ENCODE peak calls at places on chromosomes 16 and 17, in four cellular contexts. One of them, this sample, is unnamed.
A peak's percentile ranks its signal among the peaks of the same experiment; 100 is the strongest.

GRCh38 chr17:4678448-4679026 is 25.4 kb downstream of the PELP1 start:
- DNase-seq in GM12878: no peak
- DNase-seq in HCT116: peak; percentile 61
- DNase-seq in K562: no peak
- DNase-seq in this sample: no peak

GRCh38 chr16:89922477-89922883 is 662 bp upstream of the TUBB3 start:
- DNase-seq in GM12878: no peak
- DNase-seq in HCT116: peak; percentile 82
- DNase-seq in K562: peak; percentile 53
- DNase-seq in this sample: no peak

GRCh38 chr16:2228161-2228824 is 4.9 kb downstream of the E4F1 start:
- DNase-seq in GM12878: no peak
- DNase-seq in HCT116: no peak
- DNase-seq in K562: no peak
- DNase-seq in this sample: no peak

GRCh38 chr17:50634123-50634914 is at the start of gene ABCC3:
- DNase-seq in GM12878: no peak
- DNase-seq in HCT116: no peak
- DNase-seq in K562: no peak
- DNase-seq in this sample: peak; percentile 73

GRCh38 chr17:8079291-8080207 is 8.0 kb downstream of the ALOX12B start:
- DNase-seq in GM12878: no peak
- DNase-seq in HCT116: peak; percentile 72
- DNase-seq in K562: peak; percentile 76
- DNase-seq in this sample: peak; percentile 95

GRCh38 chr17:43579570-43580140 is 33.5 kb upstream of the ETV4 start:
- DNase-seq in GM12878: no peak
- DNase-seq in HCT116: no peak
- DNase-seq in K562: no peak
- DNase-seq in this sample: no peak

GRCh38 chr17:78921437-78921971 is 3.7 kb downstream of the TIMP2 start:
- DNase-seq in GM12878: no peak
- DNase-seq in HCT116: no peak
- DNase-seq in K562: no peak
- DNase-seq in this sample: no peak

GRCh38 chr17:38844261-38844757 is 9.2 kb downstream of the RPL23 start:
- DNase-seq in GM12878: no peak
- DNase-seq in HCT116: no peak
- DNase-seq in K562: no peak
- DNase-seq in this sample: no peak

GRCh38 chr17:76027159-76027839 is at the start of gene EVPL:
- DNase-seq in GM12878: no peak
- DNase-seq in HCT116: peak; percentile 85
- DNase-seq in K562: no peak
- DNase-seq in this sample: no peak

GRCh38 chr17:63702616-63703015 is 2.7 kb upstream of the LIMD2 start:
- DNase-seq in GM12878: no peak
- DNase-seq in HCT116: no peak
- DNase-seq in K562: no peak
- DNase-seq in this sample: no peak

GRCh38 chr17:47324224-47325020 is 667 bp downstream of the EFCAB13 start:
- DNase-seq in GM12878: peak; percentile 53
- DNase-seq in HCT116: no peak
- DNase-seq in K562: no peak
- DNase-seq in this sample: no peak
- TF ChIP-seq EGR1 in GM12878: no peak
- TF ChIP-seq EGR1 in HCT116: no peak
- TF ChIP-seq EGR1 in K562: no peak
- TF ChIP-seq EGR1 in this sample: no peak

GRCh38 chr17:14803781-14804180 is 461.3 kb downstream of the PMP22 start:
- DNase-seq in GM12878: no peak
- DNase-seq in HCT116: no peak
- DNase-seq in K562: no peak
- DNase-seq in this sample: no peak

GRCh38 chr17:14808425-14808824 is 456.7 kb downstream of the PMP22 start:
- DNase-seq in GM12878: no peak
- DNase-seq in HCT116: no peak
- DNase-seq in K562: no peak
- DNase-seq in this sample: no peak

GRCh38 chr17:14805348-14805747 is 459.8 kb downstream of the PMP22 start:
- DNase-seq in GM12878: no peak
- DNase-seq in HCT116: no peak
- DNase-seq in K562: no peak
- DNase-seq in this sample: no peak
- TF ChIP-seq EGR1 in GM12878: no peak
- TF ChIP-seq EGR1 in HCT116: no peak
- TF ChIP-seq EGR1 in K562: no peak
- TF ChIP-seq EGR1 in this sample: no peak

GRCh38 chr17:49360796-49361128 is 1.3 kb downstream of the ZNF652 start:
- DNase-seq in GM12878: no peak
- DNase-seq in HCT116: no peak
- DNase-seq in K562: no peak
- DNase-seq in this sample: no peak

GRCh38 chr17:49362723-49363117 is 670 bp upstream of the ZNF652 start:
- DNase-seq in GM12878: no peak
- DNase-seq in HCT116: no peak
- DNase-seq in K562: no peak
- DNase-seq in this sample: no peak

GRCh38 chr17:49361902-49362722 is at the start of gene ZNF652:
- DNase-seq in GM12878: peak; percentile 65
- DNase-seq in HCT116: peak; percentile 93
- DNase-seq in K562: peak; percentile 99
- DNase-seq in this sample: peak; percentile 97

GRCh38 chr17:49359990-49360795 is 1.9 kb downstream of the ZNF652 start:
- DNase-seq in GM12878: no peak
- DNase-seq in HCT116: no peak
- DNase-seq in K562: no peak
- DNase-seq in this sample: no peak

DNA sequence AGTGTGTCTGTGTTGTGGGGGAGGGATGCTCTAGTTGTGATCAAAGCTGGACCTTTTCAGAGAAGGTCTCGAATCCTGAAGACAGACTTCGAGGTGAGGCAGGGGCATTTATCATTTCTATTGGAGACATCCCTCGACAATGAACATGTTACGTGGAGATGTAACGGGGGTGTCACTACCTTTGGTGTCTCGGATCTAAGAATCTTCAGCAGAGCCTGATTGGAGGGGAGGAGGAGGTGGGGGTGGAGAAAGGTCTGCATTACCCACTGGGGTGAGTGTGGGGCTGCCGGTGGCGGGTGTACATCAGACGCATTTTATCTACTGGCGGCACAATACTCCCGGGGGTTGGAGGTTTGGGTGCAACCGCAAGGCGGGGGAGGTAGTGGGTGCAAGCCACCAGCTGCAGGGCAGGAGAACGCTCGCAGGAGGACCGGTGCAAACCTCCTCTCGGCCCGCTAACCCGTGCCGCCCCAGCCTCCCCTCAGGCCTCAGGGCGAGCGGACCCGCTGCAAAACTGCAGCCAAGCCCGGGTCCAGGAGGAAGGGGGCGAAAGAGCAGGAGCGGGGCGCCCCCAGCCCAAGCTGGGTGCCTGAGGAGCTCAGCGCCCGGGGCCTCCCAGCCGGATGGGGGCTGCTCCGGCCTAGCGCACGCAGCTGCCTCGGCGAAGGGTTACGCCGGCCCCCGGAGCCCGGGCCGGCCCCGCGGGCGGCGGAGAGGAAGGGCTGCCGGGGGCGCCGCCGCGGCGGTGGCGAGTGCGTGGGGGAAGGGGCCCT is 735 bp downstream of the ZNF652 start:
- DNase-seq in GM12878: peak; percentile 48
- DNase-seq in HCT116: no peak
- DNase-seq in K562: peak; percentile 45
- DNase-seq in this sample: no peak
- TF ChIP-seq EGR1 in GM12878: no peak
- TF ChIP-seq EGR1 in HCT116: peak; percentile 42
- TF ChIP-seq EGR1 in K562: peak; percentile 89
- TF ChIP-seq EGR1 in this sample: no peak

DNA sequence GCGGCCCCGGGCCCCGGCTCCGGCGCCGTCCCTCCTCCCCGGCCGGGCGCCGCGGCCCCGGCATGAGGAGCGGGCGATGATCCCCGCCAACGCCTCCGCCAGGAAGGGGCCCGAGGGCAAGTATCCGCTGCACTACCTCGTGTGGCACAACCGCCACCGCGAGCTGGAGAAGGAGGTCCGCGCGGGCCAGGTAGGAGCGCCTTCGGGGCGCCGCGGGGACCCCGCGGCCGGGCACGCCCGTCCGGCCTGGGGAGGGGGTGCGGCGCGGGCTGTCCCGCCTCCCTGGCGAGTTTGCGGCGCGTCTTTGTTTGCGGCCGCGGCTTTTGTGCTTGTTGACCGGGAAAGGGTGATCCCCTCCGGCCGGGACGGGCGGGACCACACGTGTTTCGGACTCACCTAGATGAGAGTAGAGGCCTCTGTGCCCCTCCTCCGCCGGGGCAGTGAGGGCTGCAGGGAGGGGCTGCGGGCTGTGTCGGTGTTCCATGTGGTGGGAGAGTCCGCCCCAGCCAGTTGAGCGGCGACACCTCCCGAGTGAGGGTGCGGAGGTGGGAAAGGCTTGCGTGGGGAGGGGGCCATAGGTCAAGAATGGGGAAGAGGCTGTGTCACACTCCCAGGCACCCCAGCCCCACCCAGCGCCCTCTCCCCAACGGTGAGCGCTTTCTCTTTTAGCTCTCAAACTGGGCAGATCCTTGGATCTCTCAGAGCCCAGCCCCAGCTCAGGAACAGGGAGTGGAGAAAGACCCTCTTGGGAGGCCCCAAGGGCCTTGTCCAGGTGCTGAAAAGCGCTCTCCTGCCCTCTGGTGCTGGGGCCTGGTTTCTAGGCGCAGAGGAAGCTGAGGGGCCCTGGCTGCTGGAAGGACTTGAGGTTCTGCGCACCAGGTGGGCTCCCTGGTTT is 861 bp downstream of the ANKRD13B start:
- DNase-seq in GM12878: no peak
- DNase-seq in HCT116: no peak
- DNase-seq in K562: peak; percentile 50
- DNase-seq in this sample: peak; percentile 72
- TF ChIP-seq EGR1 in GM12878: no peak
- TF ChIP-seq EGR1 in HCT116: no peak
- TF ChIP-seq EGR1 in K562: peak; percentile 41
- TF ChIP-seq EGR1 in this sample: no peak

GRCh38 chr17:77738666-77739531 is 219.6 kb upstream of the TNRC6C start:
- DNase-seq in GM12878: no peak
- DNase-seq in HCT116: no peak
- DNase-seq in K562: no peak
- DNase-seq in this sample: peak; percentile 26
- TF ChIP-seq EGR1 in GM12878: no peak
- TF ChIP-seq EGR1 in HCT116: no peak
- TF ChIP-seq EGR1 in K562: no peak
- TF ChIP-seq EGR1 in this sample: no peak

GRCh38 chr17:17466511-17466910 is 10.3 kb upstream of the MED9 start:
- DNase-seq in GM12878: no peak
- DNase-seq in HCT116: no peak
- DNase-seq in K562: no peak
- DNase-seq in this sample: no peak

GRCh38 chr17:17462048-17462824 is 14.6 kb upstream of the MED9 start:
- DNase-seq in GM12878: no peak
- DNase-seq in HCT116: no peak
- DNase-seq in K562: no peak
- DNase-seq in this sample: no peak

GRCh38 chr17:17467021-17467420 is 9.8 kb upstream of the MED9 start:
- DNase-seq in GM12878: no peak
- DNase-seq in HCT116: no peak
- DNase-seq in K562: no peak
- DNase-seq in this sample: no peak

GRCh38 chr17:17460038-17460437 is 16.8 kb upstream of the MED9 start:
- DNase-seq in GM12878: no peak
- DNase-seq in HCT116: no peak
- DNase-seq in K562: no peak
- DNase-seq in this sample: no peak

DNA sequence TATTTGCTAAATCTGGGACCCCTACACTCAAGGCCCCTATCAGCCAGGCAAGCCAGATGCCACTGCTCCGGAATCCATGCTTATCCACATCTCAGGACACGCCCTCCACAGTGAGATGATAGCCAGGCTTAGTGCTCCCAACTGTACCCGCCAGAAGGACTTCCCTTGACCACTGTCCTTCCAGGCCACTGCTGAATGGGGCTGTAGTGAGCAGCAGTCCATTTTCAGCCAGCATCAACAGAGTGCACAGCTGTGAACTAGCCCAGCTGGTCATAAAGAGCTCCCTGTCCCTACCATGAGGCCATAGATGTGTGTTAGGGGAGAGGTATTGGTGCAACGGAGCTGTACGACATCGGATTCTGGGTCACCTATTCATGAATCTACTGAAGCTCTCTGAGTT is 13.0 kb upstream of the MED9 start:
- DNase-seq in GM12878: no peak
- DNase-seq in HCT116: no peak
- DNase-seq in K562: no peak
- DNase-seq in this sample: no peak
- TF ChIP-seq EGR1 in GM12878: no peak
- TF ChIP-seq EGR1 in HCT116: no peak
- TF ChIP-seq EGR1 in K562: no peak
- TF ChIP-seq EGR1 in this sample: no peak

GRCh38 chr16:77555101-77555500 is 120.3 kb upstream of the ADAMTS18 start:
- DNase-seq in GM12878: no peak
- DNase-seq in HCT116: no peak
- DNase-seq in K562: no peak
- DNase-seq in this sample: no peak

GRCh38 chr16:77557385-77557784 is 122.6 kb upstream of the ADAMTS18 start:
- DNase-seq in GM12878: no peak
- DNase-seq in HCT116: no peak
- DNase-seq in K562: no peak
- DNase-seq in this sample: no peak

GRCh38 chr16:77555781-77556180 is 120.9 kb upstream of the ADAMTS18 start:
- DNase-seq in GM12878: no peak
- DNase-seq in HCT116: no peak
- DNase-seq in K562: no peak
- DNase-seq in this sample: no peak

GRCh38 chr16:77556203-77556602 is 121.4 kb upstream of the ADAMTS18 start:
- DNase-seq in GM12878: no peak
- DNase-seq in HCT116: no peak
- DNase-seq in K562: no peak
- DNase-seq in this sample: no peak

GRCh38 chr16:77558786-77559185 is 124.0 kb upstream of the ADAMTS18 start:
- DNase-seq in GM12878: no peak
- DNase-seq in HCT116: no peak
- DNase-seq in K562: no peak
- DNase-seq in this sample: no peak
- TF ChIP-seq EGR1 in GM12878: no peak
- TF ChIP-seq EGR1 in HCT116: no peak
- TF ChIP-seq EGR1 in K562: no peak
- TF ChIP-seq EGR1 in this sample: no peak

This sample was measured in H1.